ENCODE peak calls at places on chromosome 6, in four cellular contexts. R is H9, X is IMR-90, T is H1. U is an unnamed sample.

GRCh38 chr6:154236646-154237236 is 119.9 kb downstream of the IPCEF1 start:
- DNase-seq in T (no peak), X (peak), R (no peak), U (no peak)

GRCh38 chr6:146770275-146770964 is 171.6 kb downstream of the ADGB start:
- DNase-seq in X (no peak), T (no peak), R (no peak), U (peak)

GRCh38 chr6:118896339-118897136 is 2.6 kb downstream of the ASF1A start:
- DNase-seq in X (peak), T (no peak), R (no peak), U (peak)

GRCh38 chr6:36560822-36561221 is 13.5 kb upstream of the STK38 start:
- DNase-seq in T (no peak), X (no peak), R (no peak), U (no peak)

GRCh38 chr6:153618371-153619328 is 420.4 kb upstream of the OPRM1 start:
- DNase-seq in R (no peak), T (no peak), X (no peak), U (peak)

GRCh38 chr6:125215252-125215819 is 61.8 kb downstream of the TPD52L1 start:
- DNase-seq in X (no peak), R (no peak), T (no peak), U (no peak)

GRCh38 chr6:33694401-33694931 is 17.0 kb downstream of the UQCC2 start:
- DNase-seq in T (no peak), X (peak), R (no peak), U (no peak)

GRCh38 chr6:118804091-118804490 is 89.9 kb upstream of the ASF1A start:
- DNase-seq in X (peak), R (no peak), T (no peak), U (no peak)

GRCh38 chr6:111922454-111923297 is 49.4 kb upstream of the FYN start:
- DNase-seq in X (peak), R (no peak), T (no peak), U (peak)

GRCh38 chr6:71913431-71913830 is 27.1 kb downstream of the RIMS1 start:
- DNase-seq in T (no peak), X (no peak), R (no peak), U (peak)

GRCh38 chr6:27031302-27031701 is 216.2 kb upstream of the PRSS16 start:
- DNase-seq in T (no peak), R (no peak), X (peak), U (no peak)

GRCh38 chr6:35613762-35614161 is 75.0 kb downstream of the FKBP5 start:
- DNase-seq in R (no peak), T (no peak), X (no peak), U (no peak)

GRCh38 chr6:44849829-44850228 is 462.3 kb downstream of the CDC5L start:
- DNase-seq in T (no peak), X (no peak), R (no peak), U (no peak)
- H3K56ac ChIP-seq in T (no peak), X (no peak), R (no peak), U (no peak)

DNA sequence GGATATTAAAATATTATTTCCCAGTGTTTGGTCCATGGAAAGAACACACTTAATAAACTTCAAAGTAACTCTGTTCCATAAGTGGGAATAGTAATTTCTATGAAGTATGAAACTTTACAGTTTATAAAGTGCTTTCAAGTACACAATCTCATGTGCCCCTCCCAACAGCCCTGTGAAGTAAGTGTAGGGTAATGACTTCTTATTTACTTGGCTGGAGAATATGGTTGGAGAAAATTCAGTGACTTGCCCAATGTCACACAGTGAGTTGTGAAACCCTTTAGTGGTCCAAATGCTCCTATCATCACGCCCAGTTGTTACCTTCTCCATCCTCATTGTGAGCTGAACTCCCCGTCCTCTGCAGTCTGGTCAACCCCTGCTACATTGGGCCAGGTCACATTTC is 141.2 kb downstream of the PDE7B start:
- DNase-seq in R (no peak), X (no peak), T (no peak), U (no peak)
- H3K56ac ChIP-seq in R (no peak), X (no peak), T (no peak), U (no peak)

DNA sequence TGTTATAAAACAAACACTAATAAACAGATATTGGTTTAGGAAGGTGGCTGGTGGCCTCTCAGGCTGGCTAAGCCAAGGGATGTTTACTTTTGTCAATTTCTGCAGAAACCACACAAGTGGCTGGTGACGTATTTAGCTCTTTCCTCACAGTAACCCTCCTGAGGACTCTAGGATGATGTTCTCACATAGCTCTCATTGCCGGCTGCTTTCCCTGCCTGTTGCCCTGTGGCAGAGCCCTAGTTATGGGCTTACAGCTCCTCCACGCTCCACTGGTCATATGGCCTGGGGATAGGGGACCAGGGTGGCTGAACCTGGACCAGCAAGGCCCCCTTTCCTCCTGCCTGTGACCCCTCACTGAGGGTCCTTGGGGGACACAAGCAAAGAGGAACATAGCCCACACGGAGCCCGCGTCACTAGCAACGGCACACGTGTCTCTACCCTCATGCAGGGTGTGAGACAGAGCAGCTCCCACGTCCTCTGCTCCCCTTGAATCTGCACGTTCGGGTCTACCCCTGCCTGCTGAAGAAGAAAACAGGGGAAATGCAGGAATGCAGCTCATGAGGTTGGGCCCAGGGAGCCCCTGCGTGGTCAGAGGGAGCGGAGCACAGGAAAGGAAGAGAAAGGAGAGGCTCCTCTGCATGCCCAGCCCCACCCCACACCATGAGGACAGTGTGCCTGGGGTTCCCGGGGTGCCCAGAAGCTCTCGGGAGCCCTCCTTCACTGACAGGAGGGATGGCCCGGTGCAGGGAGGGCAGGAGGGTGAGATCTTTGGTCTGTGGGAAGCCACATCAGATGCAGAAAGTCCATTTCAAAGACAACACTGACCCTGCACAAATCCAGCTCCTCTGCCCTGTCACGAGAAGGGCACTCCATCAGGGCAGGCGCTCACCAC is 13.9 kb downstream of the RAMACL start:
- DNase-seq in T (peak), R (peak), X (peak), U (peak)
- H3K56ac ChIP-seq in T (no peak), R (no peak), X (peak), U (peak)

GRCh38 chr6:7691675-7692452 is 34.0 kb upstream of the BMP6 start:
- DNase-seq in T (no peak), X (peak), R (peak), U (peak)
- H3K56ac ChIP-seq in T (no peak), X (no peak), R (no peak), U (no peak)

GRCh38 chr6:49898904-49899566 is 32.7 kb upstream of the CRISP1 start:
- DNase-seq in T (no peak), X (no peak), R (no peak), U (peak)
- H3K56ac ChIP-seq in T (no peak), X (no peak), R (no peak), U (no peak)

DNA sequence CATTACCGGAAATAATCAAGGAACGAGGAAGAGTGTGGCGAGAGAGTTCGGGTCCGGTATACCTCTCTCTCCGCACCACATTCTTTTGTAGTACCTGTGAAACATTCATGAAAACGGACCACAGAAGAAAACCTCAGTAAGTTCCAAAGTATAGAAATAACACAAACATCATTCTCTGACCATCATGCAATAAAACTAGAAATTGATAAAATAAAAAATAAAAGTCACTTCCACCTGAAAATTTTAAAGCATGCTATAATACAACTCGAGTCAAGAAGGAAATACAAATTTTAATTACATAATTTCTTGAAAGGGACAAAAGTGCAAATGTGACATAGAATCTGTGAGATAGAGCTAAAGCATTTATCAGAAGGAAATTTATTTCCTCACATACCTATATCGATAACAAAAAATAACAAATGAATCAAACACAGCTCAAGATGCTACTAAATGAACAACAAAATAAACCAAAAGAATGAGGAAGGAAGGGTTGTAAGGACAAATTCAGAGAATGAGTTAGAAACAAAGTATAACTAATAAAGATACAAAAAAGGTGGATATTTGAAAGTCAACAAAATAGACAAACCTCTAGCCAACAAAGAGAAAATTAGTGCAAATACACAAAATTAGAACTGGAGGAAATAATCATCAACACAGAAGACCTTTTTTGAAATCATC is 84.2 kb downstream of the TRIM27 start:
- DNase-seq in R (no peak), X (no peak), T (no peak), U (no peak)
- H3K56ac ChIP-seq in R (no peak), X (no peak), T (no peak), U (no peak)

GRCh38 chr6:40874495-40874894 is 164.5 kb downstream of the UNC5CL start:
- DNase-seq in T (peak), X (no peak), R (peak), U (peak)
- H3K56ac ChIP-seq in T (no peak), X (no peak), R (no peak), U (no peak)

DNA sequence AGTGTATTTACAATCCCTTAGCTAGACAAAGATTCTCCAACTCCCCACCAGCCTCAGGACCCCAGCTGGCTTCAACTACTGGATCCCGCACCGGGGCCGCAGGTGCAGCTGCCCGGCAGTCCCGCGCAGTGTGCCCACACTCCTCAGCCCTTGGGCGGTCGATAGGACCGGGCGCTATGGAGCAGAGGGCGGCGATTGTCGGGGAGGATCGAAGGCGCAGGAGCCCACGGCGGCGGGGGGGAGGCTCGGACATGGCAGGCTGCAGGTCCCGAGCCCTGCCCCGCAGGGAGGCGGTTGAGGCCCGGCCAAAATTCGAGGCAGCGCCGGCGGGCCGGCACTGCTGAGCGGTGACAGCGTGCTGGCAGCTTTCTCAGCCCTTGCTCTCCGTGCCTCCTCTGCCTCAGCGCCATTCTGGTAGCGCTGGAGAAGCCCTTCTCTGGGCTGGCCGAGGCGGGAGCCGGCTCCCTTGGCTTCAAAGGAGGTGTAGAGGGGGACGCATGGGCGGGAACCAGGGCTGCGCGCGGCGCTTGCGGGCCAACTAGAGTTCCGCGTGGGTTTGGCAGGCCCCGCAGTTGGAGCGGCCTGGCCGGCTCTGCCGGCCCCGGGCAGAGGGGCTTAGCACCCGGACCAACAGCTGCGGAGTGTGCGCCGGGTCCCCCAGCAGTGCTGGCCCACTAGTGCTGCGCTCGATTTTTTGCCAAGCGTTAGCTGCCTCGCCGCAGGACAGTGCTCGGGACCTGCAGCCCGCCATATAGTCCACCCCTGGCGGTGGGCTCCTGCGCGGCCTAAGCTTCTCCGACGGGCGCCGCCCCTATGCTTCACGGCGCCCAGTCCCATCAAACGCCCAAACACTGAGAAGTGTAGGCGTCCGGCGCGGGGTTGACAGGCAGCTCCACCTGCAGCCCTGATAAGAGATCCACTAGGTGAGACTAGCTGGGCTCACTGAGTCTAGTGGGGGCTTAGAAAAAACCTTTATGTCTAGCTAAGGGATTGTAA is 32.4 kb upstream of the KIF13A start:
- DNase-seq in T (no peak), R (peak), X (no peak), U (no peak)
- H3K56ac ChIP-seq in T (no peak), R (no peak), X (no peak), U (no peak)

DNA sequence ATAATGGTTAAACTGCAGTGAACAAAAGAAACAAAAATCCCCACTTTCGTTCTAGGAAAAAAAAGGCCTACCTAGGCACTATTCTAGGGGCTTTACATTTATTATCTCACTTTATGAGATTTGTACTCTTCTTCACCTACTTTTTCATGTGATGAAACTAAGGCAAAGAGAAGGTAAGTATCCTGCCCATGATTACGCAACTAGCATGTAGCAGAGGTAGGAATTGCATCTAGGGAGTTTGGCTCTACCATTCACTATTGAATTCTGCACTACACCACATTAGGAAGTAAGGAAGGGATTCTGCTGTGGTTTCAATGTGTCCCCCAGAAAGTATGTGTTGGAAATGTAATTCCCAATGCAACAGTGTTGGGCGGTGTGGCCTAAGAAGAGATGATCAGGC is 11.4 kb upstream of the C6orf141 start:
- DNase-seq in T (no peak), X (no peak), R (no peak), U (no peak)
- H3K56ac ChIP-seq in T (no peak), X (no peak), R (no peak), U (no peak)

GRCh38 chr6:140663094-140663493 is 1288.6 kb upstream of the CITED2 start:
- DNase-seq in T (no peak), R (no peak), X (no peak), U (no peak)
- H3K56ac ChIP-seq in T (no peak), R (no peak), X (no peak), U (no peak)

U was measured in mesendoderm.